ENCODE peak calls at places on chromosomes 6 and 20, in five cellular contexts. One of them, this sample, is unnamed.

GRCh38 chr20:59923514-59923913 is 9.9 kb downstream of the SYCP2 start:
- DNase-seq in OCI-LY7: no peak
- DNase-seq in cardiac muscle cell: no peak
- DNase-seq in fibroblast of pulmonary artery: no peak
- DNase-seq in pancreas: no peak
- DNase-seq in this sample: no peak

GRCh38 chr6:46170357-46171289 is at the start of gene ENPP5:
- DNase-seq in OCI-LY7: peak
- DNase-seq in pancreas: peak
- DNase-seq in fibroblast of pulmonary artery: no peak
- DNase-seq in cardiac muscle cell: peak
- DNase-seq in this sample: no peak

GRCh38 chr6:13406781-13407180 is 78.4 kb upstream of the TBC1D7 start:
- DNase-seq in cardiac muscle cell: peak
- DNase-seq in OCI-LY7: no peak
- DNase-seq in pancreas: no peak
- DNase-seq in fibroblast of pulmonary artery: peak
- DNase-seq in this sample: no peak

GRCh38 chr6:112325449-112325848 is 21.7 kb upstream of the RFPL4B start:
- DNase-seq in cardiac muscle cell: no peak
- DNase-seq in OCI-LY7: no peak
- DNase-seq in pancreas: no peak
- DNase-seq in fibroblast of pulmonary artery: no peak
- DNase-seq in this sample: no peak

GRCh38 chr6:120260713-120261112 is 911.2 kb upstream of the MAN1A1 start:
- DNase-seq in cardiac muscle cell: no peak
- DNase-seq in pancreas: no peak
- DNase-seq in OCI-LY7: no peak
- DNase-seq in fibroblast of pulmonary artery: no peak
- DNase-seq in this sample: no peak

GRCh38 chr6:124881898-124882579 is 80.2 kb upstream of the RNF217 start:
- DNase-seq in OCI-LY7: no peak
- DNase-seq in cardiac muscle cell: peak
- DNase-seq in fibroblast of pulmonary artery: peak
- DNase-seq in pancreas: no peak
- DNase-seq in this sample: peak

GRCh38 chr20:19992996-19993908 is 23.9 kb upstream of the NAA20 start:
- DNase-seq in fibroblast of pulmonary artery: peak
- DNase-seq in OCI-LY7: no peak
- DNase-seq in pancreas: peak
- DNase-seq in cardiac muscle cell: no peak
- DNase-seq in this sample: peak

GRCh38 chr6:108114861-108115597 is 40.5 kb upstream of the OSTM1 start:
- DNase-seq in cardiac muscle cell: peak
- DNase-seq in pancreas: peak
- DNase-seq in OCI-LY7: no peak
- DNase-seq in fibroblast of pulmonary artery: peak
- DNase-seq in this sample: peak

GRCh38 chr20:40275738-40276137 is 413.3 kb downstream of the MAFB start:
- DNase-seq in OCI-LY7: no peak
- DNase-seq in fibroblast of pulmonary artery: no peak
- DNase-seq in cardiac muscle cell: no peak
- DNase-seq in pancreas: no peak
- DNase-seq in this sample: no peak

GRCh38 chr6:170554086-170554887 is at the start of gene TBP:
- DNase-seq in pancreas: peak
- DNase-seq in fibroblast of pulmonary artery: peak
- DNase-seq in cardiac muscle cell: peak
- DNase-seq in OCI-LY7: peak
- DNase-seq in this sample: peak
- TF ChIP-seq CTCF in pancreas: no peak
- TF ChIP-seq CTCF in fibroblast of pulmonary artery: no peak
- TF ChIP-seq CTCF in cardiac muscle cell: no peak
- TF ChIP-seq CTCF in OCI-LY7: no peak
- TF ChIP-seq CTCF in this sample: no peak

DNA sequence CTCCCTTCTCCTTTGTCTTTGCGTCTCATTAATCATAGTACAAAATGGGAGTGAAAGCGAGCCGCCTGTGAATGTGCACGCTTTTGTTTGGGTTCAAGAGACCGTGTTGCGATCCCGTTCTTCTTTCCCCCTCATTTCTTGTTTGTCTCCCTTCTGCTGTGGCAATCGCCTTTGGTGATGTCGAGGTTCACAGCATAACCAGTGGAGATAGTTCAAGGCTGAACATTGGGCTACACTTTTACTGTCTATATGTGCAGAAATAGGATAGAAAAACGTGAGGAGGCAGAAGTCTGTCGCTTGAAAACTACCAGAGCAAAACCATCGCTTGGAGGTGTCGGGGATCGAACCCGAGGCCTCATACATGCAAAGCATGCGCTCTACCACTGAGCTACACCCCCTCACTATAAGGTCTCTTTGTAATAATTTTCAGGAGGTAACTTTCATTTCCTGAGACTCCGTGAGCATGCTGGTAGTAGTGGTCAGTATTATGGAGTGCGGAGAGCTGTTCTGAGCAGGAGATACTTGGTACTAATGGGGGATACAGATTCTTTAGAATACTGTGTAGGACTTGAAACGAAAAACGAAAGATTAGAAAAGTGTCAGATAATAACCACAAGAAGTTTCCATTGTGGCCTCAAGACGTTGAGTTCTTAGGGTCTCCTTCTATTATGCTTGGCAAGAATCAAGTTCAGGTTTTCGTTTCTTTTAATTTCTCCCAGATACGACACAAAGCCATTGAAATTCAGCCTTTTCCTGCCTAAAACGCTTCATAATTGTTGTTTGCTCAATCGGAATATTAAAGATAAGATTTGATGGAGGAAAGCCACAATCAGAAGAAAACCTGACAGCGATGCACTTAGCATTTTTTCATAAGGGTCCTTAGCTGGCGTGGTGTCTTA is 106.6 kb downstream of the TRIM27 start:
- DNase-seq in fibroblast of pulmonary artery: peak
- DNase-seq in OCI-LY7: no peak
- DNase-seq in cardiac muscle cell: no peak
- DNase-seq in pancreas: no peak
- DNase-seq in this sample: no peak
- H3K4me3 ChIP-seq in fibroblast of pulmonary artery: peak
- H3K4me3 ChIP-seq in OCI-LY7: no peak
- H3K4me3 ChIP-seq in cardiac muscle cell: no peak
- H3K4me3 ChIP-seq in pancreas: no peak
- H3K4me3 ChIP-seq in this sample: peak

GRCh38 chr6:96015321-96015790 is 418 bp upstream of the FUT9 start:
- DNase-seq in cardiac muscle cell: peak
- DNase-seq in fibroblast of pulmonary artery: no peak
- DNase-seq in pancreas: peak
- DNase-seq in OCI-LY7: no peak
- DNase-seq in this sample: no peak
- TF ChIP-seq CTCF in cardiac muscle cell: no peak
- TF ChIP-seq CTCF in fibroblast of pulmonary artery: no peak
- TF ChIP-seq CTCF in pancreas: no peak
- TF ChIP-seq CTCF in OCI-LY7: no peak
- TF ChIP-seq CTCF in this sample: peak

GRCh38 chr6:69835414-69836179 is 30.8 kb upstream of the COL19A1 start:
- DNase-seq in OCI-LY7: peak
- DNase-seq in pancreas: peak
- DNase-seq in cardiac muscle cell: peak
- DNase-seq in fibroblast of pulmonary artery: peak
- DNase-seq in this sample: peak
- H3K4me3 ChIP-seq in OCI-LY7: no peak
- H3K4me3 ChIP-seq in pancreas: no peak
- H3K4me3 ChIP-seq in cardiac muscle cell: no peak
- H3K4me3 ChIP-seq in fibroblast of pulmonary artery: peak
- H3K4me3 ChIP-seq in this sample: no peak

GRCh38 chr6:157912326-157912725 is 69.3 kb upstream of the SYNJ2 start:
- DNase-seq in pancreas: no peak
- DNase-seq in OCI-LY7: no peak
- DNase-seq in fibroblast of pulmonary artery: peak
- DNase-seq in cardiac muscle cell: no peak
- DNase-seq in this sample: peak

GRCh38 chr6:157909282-157909664 is 72.4 kb upstream of the SYNJ2 start:
- DNase-seq in cardiac muscle cell: no peak
- DNase-seq in pancreas: no peak
- DNase-seq in OCI-LY7: peak
- DNase-seq in fibroblast of pulmonary artery: no peak
- DNase-seq in this sample: no peak

GRCh38 chr6:157911786-157912185 is 69.9 kb upstream of the SYNJ2 start:
- DNase-seq in OCI-LY7: no peak
- DNase-seq in pancreas: no peak
- DNase-seq in cardiac muscle cell: no peak
- DNase-seq in fibroblast of pulmonary artery: no peak
- DNase-seq in this sample: no peak

GRCh38 chr6:157908369-157909281 is 73.0 kb upstream of the SYNJ2 start:
- DNase-seq in cardiac muscle cell: no peak
- DNase-seq in pancreas: no peak
- DNase-seq in OCI-LY7: no peak
- DNase-seq in fibroblast of pulmonary artery: no peak
- DNase-seq in this sample: no peak

GRCh38 chr6:157911278-157911677 is 70.4 kb upstream of the SYNJ2 start:
- DNase-seq in OCI-LY7: no peak
- DNase-seq in cardiac muscle cell: no peak
- DNase-seq in fibroblast of pulmonary artery: no peak
- DNase-seq in pancreas: no peak
- DNase-seq in this sample: no peak
- TF ChIP-seq CTCF in OCI-LY7: no peak
- TF ChIP-seq CTCF in cardiac muscle cell: no peak
- TF ChIP-seq CTCF in fibroblast of pulmonary artery: no peak
- TF ChIP-seq CTCF in pancreas: no peak
- TF ChIP-seq CTCF in this sample: no peak

DNA sequence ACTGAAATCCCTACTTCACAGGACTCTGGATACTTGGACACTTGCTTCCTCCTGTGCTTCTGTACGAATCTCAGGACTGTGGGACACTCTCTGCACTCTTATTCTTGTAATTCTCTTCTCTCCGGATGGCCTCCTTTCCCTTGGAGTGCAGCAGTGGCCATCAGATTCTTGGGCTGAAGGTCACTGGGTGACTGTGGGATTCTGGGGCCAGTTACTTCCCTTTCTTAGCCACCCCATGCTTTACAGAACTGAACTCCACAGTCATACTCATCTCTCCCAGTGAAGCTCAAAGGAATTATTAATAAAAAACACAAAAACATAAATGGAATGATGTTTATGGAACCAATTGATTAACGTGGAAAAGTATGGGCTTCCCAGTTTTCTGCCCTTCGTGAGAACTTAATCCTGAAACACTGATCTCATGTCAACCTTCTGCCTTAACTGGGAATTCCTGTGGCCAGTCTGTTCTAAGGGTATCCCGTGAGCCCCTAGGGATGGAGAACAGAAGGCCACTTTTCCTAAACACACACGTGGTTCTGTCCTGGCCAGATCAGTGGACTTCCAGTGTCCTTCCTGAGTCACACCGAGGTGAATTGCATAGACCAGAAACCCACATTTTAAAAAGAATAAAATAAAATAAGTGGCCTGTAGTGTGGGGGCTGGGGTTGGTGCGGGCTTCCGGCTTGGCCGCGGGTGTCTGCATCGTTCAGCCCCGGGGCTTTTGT is 23.6 kb upstream of the HLA-E start:
- DNase-seq in cardiac muscle cell: no peak
- DNase-seq in pancreas: no peak
- DNase-seq in OCI-LY7: no peak
- DNase-seq in fibroblast of pulmonary artery: no peak
- DNase-seq in this sample: no peak
- H3K4me3 ChIP-seq in cardiac muscle cell: peak
- H3K4me3 ChIP-seq in pancreas: peak
- H3K4me3 ChIP-seq in OCI-LY7: peak
- H3K4me3 ChIP-seq in fibroblast of pulmonary artery: peak
- H3K4me3 ChIP-seq in this sample: peak

DNA sequence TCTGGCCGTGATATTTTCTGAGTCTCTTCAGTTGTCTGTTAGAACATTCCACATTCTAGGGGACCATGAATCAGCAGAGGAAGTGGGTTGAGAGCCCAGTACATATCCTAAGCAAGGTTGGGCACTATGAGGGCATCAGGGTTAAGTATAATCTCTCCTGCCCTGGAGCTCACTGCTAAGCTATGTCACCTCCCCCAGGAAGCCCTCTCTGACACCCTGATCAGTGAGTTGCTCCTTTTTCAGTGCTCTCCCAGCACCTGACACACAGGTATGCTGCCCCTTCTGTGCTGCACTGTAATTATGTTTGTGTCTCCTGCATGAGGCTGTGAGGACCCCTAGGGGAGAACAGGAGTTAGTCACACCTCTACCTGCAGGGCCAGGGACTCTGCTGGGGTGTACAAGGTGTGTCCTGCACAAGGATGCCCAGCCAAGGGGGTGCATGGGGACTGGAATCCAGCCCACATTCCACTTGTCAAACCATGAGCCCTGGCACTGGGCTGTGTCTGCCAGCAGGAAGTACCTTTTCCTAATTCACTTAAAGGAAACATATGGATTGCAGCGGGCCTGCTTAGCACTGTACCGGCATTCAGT is 3.9 kb downstream of the RAB44 start:
- DNase-seq in OCI-LY7: peak
- DNase-seq in fibroblast of pulmonary artery: no peak
- DNase-seq in pancreas: no peak
- DNase-seq in cardiac muscle cell: no peak
- DNase-seq in this sample: no peak
- TF ChIP-seq CTCF in OCI-LY7: peak
- TF ChIP-seq CTCF in fibroblast of pulmonary artery: no peak
- TF ChIP-seq CTCF in pancreas: no peak
- TF ChIP-seq CTCF in cardiac muscle cell: no peak
- TF ChIP-seq CTCF in this sample: no peak

DNA sequence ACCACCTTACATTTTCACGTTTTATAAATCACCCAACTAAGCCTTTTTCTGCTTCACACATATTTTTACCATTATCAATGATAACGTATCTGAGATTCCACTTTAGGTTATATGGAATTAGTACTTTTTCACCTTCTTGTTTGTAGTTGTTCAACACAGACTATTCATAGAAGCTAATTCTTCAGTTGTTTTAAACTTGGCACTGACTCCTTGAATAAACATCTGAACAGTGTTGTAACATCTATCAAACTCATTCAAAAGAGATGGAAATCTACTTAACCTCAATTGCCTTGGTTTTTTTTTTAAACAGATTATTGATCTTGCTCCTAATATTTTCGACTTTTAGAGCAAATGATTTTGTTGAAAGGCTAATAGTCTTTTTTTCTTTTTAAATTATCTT is 34.2 kb downstream of the PTPRA start:
- DNase-seq in fibroblast of pulmonary artery: no peak
- DNase-seq in pancreas: no peak
- DNase-seq in OCI-LY7: no peak
- DNase-seq in cardiac muscle cell: no peak
- DNase-seq in this sample: no peak
- H3K4me3 ChIP-seq in fibroblast of pulmonary artery: no peak
- H3K4me3 ChIP-seq in pancreas: no peak
- H3K4me3 ChIP-seq in OCI-LY7: no peak
- H3K4me3 ChIP-seq in cardiac muscle cell: no peak
- H3K4me3 ChIP-seq in this sample: no peak